ENCODE peak calls at places on chromosome 4, in eight cellular contexts. E, C, Z, D, H, J, I and P are unnamed samples.
A peak's percentile ranks its signal among the peaks of the same experiment; 100 is the strongest.

GRCh38 chr4:189823611-189824010 is 117.1 kb upstream of the FRG1 start:
- DNase-seq in E (no peak), C (no peak), Z (no peak), D (no peak), H (no peak), J (no peak), I (no peak), P (no peak)

GRCh38 chr4:24988776-24989175 is 42.0 kb downstream of the LGI2 start:
- DNase-seq in E (no peak), C (no peak), Z (peak; percentile 13), D (peak; percentile 62), H (no peak), J (peak; percentile 61), I (peak; percentile 42), P (peak; percentile 22)

GRCh38 chr4:38368612-38369011 is 295.4 kb upstream of the KLF3 start:
- DNase-seq in E (no peak), C (no peak), Z (no peak), D (peak; percentile 51), H (no peak), J (no peak), I (no peak), P (no peak)

GRCh38 chr4:57424231-57424897 is 314.2 kb upstream of the IGFBP7 start:
- DNase-seq in E (no peak), C (no peak), Z (no peak), D (peak; percentile 87), H (no peak), J (peak; percentile 79), I (peak; percentile 10), P (no peak)

GRCh38 chr4:86818845-86819244 is 30.3 kb downstream of the SLC10A6 start:
- DNase-seq in E (no peak), C (no peak), Z (no peak), D (no peak), H (no peak), J (peak; percentile 3), I (no peak), P (no peak)

GRCh38 chr4:23999714-24000113 is 109.9 kb upstream of the PPARGC1A start:
- DNase-seq in E (no peak), C (no peak), Z (no peak), D (peak; percentile 50), H (no peak), J (no peak), I (no peak), P (no peak)

GRCh38 chr4:56220261-56220660 is 167.0 kb downstream of the AASDH start:
- DNase-seq in E (no peak), C (no peak), Z (no peak), D (peak; percentile 16), H (no peak), J (no peak), I (no peak), P (no peak)

GRCh38 chr4:95129708-95130343 is 372.1 kb downstream of the BMPR1B start:
- DNase-seq in E (peak; percentile 16), C (peak; percentile 75), Z (peak; percentile 73), D (peak; percentile 100), H (no peak), J (peak; percentile 93), I (peak; percentile 59), P (no peak)

GRCh38 chr4:88040707-88041106 is 33.3 kb downstream of the PKD2 start:
- DNase-seq in E (no peak), C (no peak), Z (no peak), D (no peak), H (no peak), J (no peak), I (no peak), P (no peak)

GRCh38 chr4:36551697-36552214 is 270.3 kb downstream of the DTHD1 start:
- DNase-seq in E (no peak), C (no peak), Z (peak; percentile 42), D (no peak), H (no peak), J (no peak), I (no peak), P (peak; percentile 7)

GRCh38 chr4:3310301-3311094 is 17.7 kb downstream of the RGS12 start:
- DNase-seq in E (no peak), C (no peak), Z (no peak), D (no peak), H (peak; percentile 24), J (no peak), I (no peak), P (no peak)

GRCh38 chr4:145935253-145936141 is 3.1 kb downstream of the ZNF827 start:
- DNase-seq in E (peak; percentile 74), C (no peak), Z (no peak), D (peak; percentile 42), H (peak; percentile 31), J (peak; percentile 47), I (no peak), P (peak; percentile 52)

GRCh38 chr4:2806392-2807355 is 13.8 kb downstream of the SH3BP2 start:
- DNase-seq in E (peak; percentile 85), C (peak; percentile 77), Z (no peak), D (no peak), H (peak; percentile 91), J (peak; percentile 62), I (no peak), P (no peak)

GRCh38 chr4:113686950-113687718 is 74.4 kb downstream of the CAMK2D start:
- DNase-seq in E (no peak), C (no peak), Z (no peak), D (peak; percentile 73), H (no peak), J (no peak), I (no peak), P (no peak)

GRCh38 chr4:36332023-36332781 is 50.8 kb downstream of the DTHD1 start:
- DNase-seq in E (no peak), C (no peak), Z (no peak), D (no peak), H (no peak), J (no peak), I (no peak), P (no peak)

GRCh38 chr4:174665799-174666198 is 143.5 kb upstream of the HPGD start:
- DNase-seq in E (no peak), C (no peak), Z (no peak), D (no peak), H (no peak), J (no peak), I (no peak), P (no peak)

GRCh38 chr4:95949808-95950207 is 109.9 kb downstream of the PDHA2 start:
- DNase-seq in E (no peak), C (no peak), Z (no peak), D (no peak), H (no peak), J (no peak), I (no peak), P (no peak)

DNA sequence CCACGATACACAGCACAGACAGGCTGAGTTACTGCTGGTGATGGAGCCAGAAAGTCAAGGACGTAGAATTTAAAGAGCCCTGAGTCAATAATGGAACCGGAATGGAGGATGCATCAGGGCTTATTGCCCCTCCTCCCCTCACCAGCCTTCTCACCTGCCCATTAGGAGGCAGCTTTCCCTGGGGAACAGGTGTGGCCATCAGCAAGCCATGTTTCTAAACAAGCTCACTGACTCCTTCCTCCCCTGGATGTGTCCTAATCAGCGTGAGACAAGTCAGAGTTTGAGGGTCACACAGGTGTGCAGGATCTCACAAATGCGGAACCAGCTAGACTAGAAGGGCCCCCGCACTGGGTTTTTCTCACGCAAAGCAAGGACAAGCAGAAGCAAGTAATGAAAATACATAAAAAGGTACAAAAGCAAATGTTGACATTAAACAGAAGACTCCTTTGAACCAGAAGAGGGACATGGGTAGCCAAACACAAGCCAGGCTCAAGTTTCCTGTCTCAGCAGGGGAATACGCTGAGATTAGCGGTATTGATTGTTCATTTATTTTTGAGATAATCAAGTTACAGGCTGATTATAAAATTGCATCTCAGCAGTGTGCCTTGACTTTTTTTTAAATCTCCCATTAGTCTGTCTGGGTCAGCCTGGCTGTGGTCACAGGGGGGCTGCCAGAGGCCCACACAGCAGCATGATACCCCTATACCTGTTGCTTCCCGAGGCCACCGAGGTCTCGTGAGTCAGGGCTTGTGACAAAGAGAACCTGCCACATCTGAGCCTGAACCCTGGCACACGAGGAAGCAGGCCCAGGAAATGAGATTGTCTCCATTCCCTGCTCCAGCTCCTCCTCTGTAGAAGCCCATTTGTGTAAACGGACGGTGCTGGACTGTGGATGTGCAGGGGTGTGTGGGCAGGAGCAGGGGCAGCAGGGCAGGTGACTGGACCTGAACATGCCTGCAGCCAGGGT is 37.4 kb downstream of the CCKAR start:
- DNase-seq in E (no peak), C (no peak), Z (no peak), D (no peak), H (peak; percentile 54), J (no peak), I (no peak), P (no peak)
- TF ChIP-seq CTCF in E (no peak), C (no peak), Z (no peak), D (no peak), H (no peak), J (no peak), I (no peak), P (no peak)

DNA sequence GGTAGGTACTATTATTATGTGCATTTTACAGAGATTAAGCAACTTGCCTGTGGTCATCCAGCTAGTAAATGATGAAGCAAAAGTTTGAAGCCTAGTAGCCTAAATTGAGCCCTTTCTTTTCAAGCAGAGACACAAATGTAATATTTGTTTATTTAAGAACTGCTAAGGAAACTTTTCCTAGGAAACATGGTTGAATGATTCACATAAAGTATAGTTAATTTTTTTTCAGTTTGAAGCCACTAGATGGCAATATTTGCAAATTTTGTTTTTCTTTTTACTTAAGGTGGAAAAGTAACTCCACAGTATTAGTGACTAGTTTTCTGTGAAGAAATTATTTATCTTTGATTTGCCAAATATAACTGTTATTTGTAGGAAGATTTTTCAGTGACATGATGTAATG is 52.8 kb upstream of the ANKRD17 start:
- DNase-seq in E (no peak), C (no peak), Z (peak; percentile 8), D (peak; percentile 71), H (no peak), J (peak; percentile 65), I (no peak), P (no peak)
- TF ChIP-seq CTCF in E (no peak), C (no peak), Z (peak; percentile 42), D (peak; percentile 43), H (no peak), J (peak; percentile 6), I (no peak), P (peak; percentile 29)

GRCh38 chr4:10893417-10893816 is 208.8 kb upstream of the CLNK start:
- DNase-seq in E (no peak), C (no peak), Z (no peak), D (no peak), H (no peak), J (no peak), I (peak; percentile 1), P (peak; percentile 9)
- TF ChIP-seq CTCF in E (no peak), C (no peak), Z (peak; percentile 6), D (peak; percentile 30), H (no peak), J (no peak), I (no peak), P (peak; percentile 59)

GRCh38 chr4:128384091-128384520 is 96.5 kb upstream of the PGRMC2 start:
- DNase-seq in E (no peak), C (no peak), Z (no peak), D (no peak), H (no peak), J (no peak), I (no peak), P (no peak)

GRCh38 chr4:128385199-128385598 is 97.6 kb upstream of the PGRMC2 start:
- DNase-seq in E (no peak), C (no peak), Z (no peak), D (no peak), H (no peak), J (no peak), I (no peak), P (no peak)

GRCh38 chr4:128384765-128385164 is 97.2 kb upstream of the PGRMC2 start:
- DNase-seq in E (no peak), C (no peak), Z (no peak), D (no peak), H (no peak), J (no peak), I (no peak), P (no peak)

GRCh38 chr4:128386761-128387599 is 99.4 kb upstream of the PGRMC2 start:
- DNase-seq in E (peak; percentile 96), C (peak; percentile 94), Z (peak; percentile 67), D (peak; percentile 98), H (peak; percentile 90), J (peak; percentile 94), I (peak; percentile 59), P (no peak)

GRCh38 chr4:128385683-128386304 is 98.2 kb upstream of the PGRMC2 start:
- DNase-seq in E (no peak), C (peak; percentile 37), Z (no peak), D (peak; percentile 75), H (no peak), J (peak; percentile 37), I (no peak), P (peak; percentile 10)
- TF ChIP-seq CTCF in E (no peak), C (no peak), Z (peak; percentile 18), D (peak; percentile 46), H (no peak), J (no peak), I (no peak), P (peak; percentile 23)